ENCODE peak calls at places on chromosome 4, in six cellular contexts. M, P, Q, A, F and C are unnamed samples.

GRCh38 chr4:95371457-95372179 is 177.2 kb downstream of the UNC5C start:
- DNase-seq in M (no peak), P (no peak), Q (no peak), A (no peak), F (no peak), C (no peak)

GRCh38 chr4:166737430-166737829 is 496.9 kb downstream of the SPOCK3 start:
- DNase-seq in M (no peak), P (no peak), Q (no peak), A (no peak), F (no peak), C (no peak)

GRCh38 chr4:128338634-128339355 is 51.2 kb upstream of the PGRMC2 start:
- DNase-seq in M (no peak), P (no peak), Q (no peak), A (no peak), F (no peak), C (no peak)

GRCh38 chr4:41822326-41822725 is 73.8 kb upstream of the PHOX2B start:
- DNase-seq in M (no peak), P (no peak), Q (no peak), A (no peak), F (no peak), C (no peak)

GRCh38 chr4:132108784-132109183 is 1040.3 kb upstream of the PCDH10 start:
- DNase-seq in M (no peak), P (no peak), Q (no peak), A (no peak), F (no peak), C (no peak)

GRCh38 chr4:54945838-54946237 is 179.6 kb downstream of the KDR start:
- DNase-seq in M (no peak), P (peak), Q (no peak), A (no peak), F (no peak), C (no peak)

GRCh38 chr4:13903061-13903460 is 275.5 kb upstream of the BOD1L1 start:
- DNase-seq in M (no peak), P (no peak), Q (no peak), A (no peak), F (no peak), C (no peak)

GRCh38 chr4:169730564-169730963 is 27.2 kb downstream of the HPF1 start:
- DNase-seq in M (no peak), P (no peak), Q (no peak), A (no peak), F (no peak), C (no peak)

GRCh38 chr4:98557497-98557896 is 100.9 kb downstream of the TSPAN5 start:
- DNase-seq in M (no peak), P (no peak), Q (no peak), A (no peak), F (no peak), C (no peak)

GRCh38 chr4:60605651-60606354 is 594.3 kb upstream of the ADGRL3 start:
- DNase-seq in M (peak), P (no peak), Q (no peak), A (no peak), F (no peak), C (no peak)